ENCODE peak calls at places on chromosomes 7 and 10, in eight cellular contexts. E, B, M, W, K, N, Q and L are unnamed samples.

GRCh38 chr10:118251791-118252190 is 90.3 kb downstream of the FAM204A start:
- DNase-seq in E (peak), B (no peak), M (no peak), W (no peak), K (no peak), N (no peak), Q (no peak), L (peak)

GRCh38 chr7:79502151-79502550 is 48.7 kb upstream of the MAGI2 start:
- DNase-seq in E (no peak), B (no peak), M (no peak), W (no peak), K (no peak), N (no peak), Q (no peak), L (no peak)

GRCh38 chr10:100192350-100192749 is 6.5 kb upstream of the ERLIN1 start:
- DNase-seq in E (no peak), B (no peak), M (no peak), W (no peak), K (no peak), N (no peak), Q (peak), L (no peak)

GRCh38 chr10:521844-522243 is 167.6 kb downstream of the DIP2C start:
- DNase-seq in E (no peak), B (peak), M (no peak), W (no peak), K (no peak), N (no peak), Q (no peak), L (no peak)

GRCh38 chr7:98922392-98923107 is 44.2 kb downstream of the TRRAP start:
- DNase-seq in E (peak), B (peak), M (peak), W (no peak), K (peak), N (peak), Q (no peak), L (peak)

GRCh38 chr10:17003151-17003550 is 126.5 kb downstream of the CUBN start:
- DNase-seq in E (peak), B (no peak), M (peak), W (no peak), K (peak), N (peak), Q (no peak), L (peak)

GRCh38 chr7:108418941-108419340 is 37.3 kb downstream of the NRCAM start:
- DNase-seq in E (peak), B (no peak), M (peak), W (no peak), K (no peak), N (no peak), Q (no peak), L (peak)

GRCh38 chr10:30176182-30176581 is 116.8 kb upstream of the JCAD start:
- DNase-seq in E (peak), B (no peak), M (peak), W (no peak), K (no peak), N (peak), Q (no peak), L (peak)

DNA sequence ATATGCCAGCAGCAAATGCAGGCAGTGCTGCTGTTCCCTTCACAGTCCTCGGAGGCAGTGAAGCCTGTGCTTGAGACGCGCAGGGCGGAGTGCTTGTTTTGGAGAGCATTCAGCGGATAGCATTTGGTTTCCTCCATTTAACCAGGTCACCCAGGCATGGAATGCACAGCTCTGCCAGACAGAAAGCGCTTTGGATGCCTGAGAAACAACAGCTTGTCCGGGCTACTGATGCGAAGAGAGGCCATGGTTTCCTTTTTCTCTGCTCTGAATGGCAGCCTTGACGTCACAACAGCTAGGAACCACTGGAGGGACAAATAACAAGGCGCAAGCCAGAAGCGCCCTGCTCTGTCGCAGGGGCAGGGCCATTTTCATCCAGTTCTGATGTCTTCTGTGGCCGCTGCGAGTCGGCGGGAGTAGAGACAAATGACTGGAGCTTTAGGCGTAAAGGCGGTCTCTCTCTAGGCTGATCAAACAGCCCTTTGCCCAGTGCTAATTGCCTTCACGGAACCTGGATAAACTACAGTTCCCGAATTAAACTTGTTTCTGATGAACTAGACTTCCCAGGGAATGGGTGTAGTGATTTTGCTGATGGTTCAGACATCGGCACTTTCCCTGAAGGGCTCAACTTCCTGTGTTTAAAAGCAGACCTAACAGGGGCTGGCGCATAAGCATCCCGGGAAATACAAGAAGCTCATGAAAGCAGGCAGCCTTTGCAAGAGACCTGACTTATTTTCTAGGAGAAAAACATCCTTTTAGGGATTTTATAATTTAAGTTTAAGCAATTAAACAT is 187.6 kb upstream of the KLF14 start:
- DNase-seq in E (peak), B (no peak), M (peak), W (no peak), K (peak), N (peak), Q (no peak), L (peak)
- TF ChIP-seq CTCF in E (no peak), B (peak), M (no peak), W (no peak), K (no peak), N (no peak), Q (no peak), L (peak)

GRCh38 chr10:12530017-12530416 is 180.7 kb downstream of the CAMK1D start:
- DNase-seq in E (no peak), B (no peak), M (no peak), W (no peak), K (no peak), N (no peak), Q (no peak), L (no peak)

GRCh38 chr10:12533723-12534122 is 184.4 kb downstream of the CAMK1D start:
- DNase-seq in E (no peak), B (no peak), M (no peak), W (no peak), K (no peak), N (no peak), Q (no peak), L (no peak)

GRCh38 chr10:12533151-12533550 is 183.8 kb downstream of the CAMK1D start:
- DNase-seq in E (no peak), B (no peak), M (no peak), W (no peak), K (no peak), N (no peak), Q (no peak), L (peak)

GRCh38 chr10:12534824-12535223 is 185.5 kb downstream of the CAMK1D start:
- DNase-seq in E (no peak), B (peak), M (no peak), W (no peak), K (no peak), N (no peak), Q (no peak), L (no peak)

GRCh38 chr10:12531305-12531738 is 182.0 kb downstream of the CAMK1D start:
- DNase-seq in E (peak), B (no peak), M (peak), W (no peak), K (no peak), N (no peak), Q (peak), L (no peak)
- H3K4me3 ChIP-seq in E (no peak), B (no peak), M (no peak), W (no peak), K (no peak), N (no peak), Q (no peak), L (no peak)

GRCh38 chr10:12711344-12711708 is 290.2 kb downstream of the CCDC3 start:
- DNase-seq in E (no peak), B (no peak), M (no peak), W (no peak), K (no peak), N (no peak), Q (no peak), L (no peak)
- TF ChIP-seq CTCF in E (no peak), B (no peak), M (no peak), W (no peak), K (no peak), N (no peak), Q (no peak), L (no peak)

GRCh38 chr10:84195044-84195830 is 900 bp downstream of the CDHR1 start:
- DNase-seq in E (no peak), B (peak), M (no peak), W (no peak), K (no peak), N (no peak), Q (no peak), L (no peak)
- H3K4me3 ChIP-seq in E (no peak), B (no peak), M (peak), W (no peak), K (no peak), N (no peak), Q (peak), L (no peak)

DNA sequence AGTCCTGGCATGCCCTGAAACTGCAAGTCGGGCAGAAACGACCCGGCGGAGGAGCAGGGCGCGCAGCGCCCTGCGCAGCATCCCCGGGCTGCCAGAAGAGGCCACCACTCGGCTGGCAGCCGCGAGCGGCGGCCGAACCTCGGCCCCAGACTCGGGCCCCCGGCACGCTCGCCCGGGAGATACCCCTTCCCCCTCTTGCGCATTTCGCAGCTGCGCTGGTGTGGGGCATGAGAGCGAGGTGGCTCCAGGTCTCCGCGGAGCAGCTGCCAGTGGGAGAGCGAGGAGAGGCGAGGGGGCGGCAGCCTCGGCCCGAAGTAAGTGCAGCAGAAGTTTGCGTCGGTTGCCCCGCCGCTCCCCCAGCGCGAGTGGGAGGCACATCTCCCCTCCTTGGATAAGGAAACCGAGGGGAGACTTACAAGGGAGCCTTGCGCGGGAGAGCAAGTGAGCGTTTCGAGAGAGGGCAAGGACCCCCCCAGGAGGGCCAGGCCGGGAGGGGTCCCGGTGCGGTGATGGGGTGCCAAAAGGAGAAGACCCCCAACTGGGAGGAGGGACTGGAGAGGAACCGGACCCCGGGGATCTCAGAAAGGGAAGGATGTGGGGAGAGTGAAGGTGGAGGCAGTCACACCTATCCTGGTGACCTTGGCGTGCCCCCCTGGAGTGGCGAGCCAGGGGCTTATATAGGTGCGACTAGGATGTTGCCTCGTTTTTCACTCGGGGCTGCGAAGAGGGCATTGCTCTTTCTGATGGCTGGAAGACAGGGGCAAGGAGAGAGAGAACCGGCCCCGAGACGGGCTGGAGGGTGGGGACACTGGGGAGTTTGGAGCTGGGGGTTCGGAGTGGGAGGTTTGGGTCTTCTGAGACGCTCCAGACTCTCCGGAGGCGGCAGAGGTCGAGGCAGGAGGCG is 256.3 kb downstream of the OTUD1 start:
- DNase-seq in E (no peak), B (no peak), M (no peak), W (no peak), K (no peak), N (no peak), Q (no peak), L (no peak)
- TF ChIP-seq CTCF in E (no peak), B (no peak), M (no peak), W (no peak), K (no peak), N (no peak), Q (no peak), L (no peak)

GRCh38 chr7:70710011-70710480 is 421.9 kb upstream of the GALNT17 start:
- DNase-seq in E (peak), B (no peak), M (peak), W (no peak), K (peak), N (peak), Q (no peak), L (peak)
- H3K4me3 ChIP-seq in E (no peak), B (no peak), M (no peak), W (no peak), K (no peak), N (no peak), Q (no peak), L (no peak)

DNA sequence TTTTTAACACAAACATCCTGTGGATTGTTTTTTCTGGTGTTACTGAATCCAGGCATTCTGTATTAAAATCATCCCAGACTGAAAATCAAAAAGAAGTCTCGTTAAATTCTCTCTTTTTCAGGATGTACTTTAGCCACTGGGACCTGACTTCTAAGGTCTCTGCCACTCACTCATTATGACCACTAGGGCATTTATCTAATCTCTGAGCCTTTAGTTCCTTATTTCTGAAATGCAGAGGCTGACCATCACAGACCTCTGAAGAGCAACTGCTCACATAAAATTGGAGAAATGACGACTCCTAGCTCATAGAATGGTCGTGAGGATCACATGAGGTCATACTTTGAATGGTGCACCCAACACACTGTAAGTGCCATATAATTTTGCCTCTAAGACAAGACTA is 63.2 kb downstream of the KCNMA1 start:
- DNase-seq in E (no peak), B (no peak), M (no peak), W (no peak), K (no peak), N (no peak), Q (no peak), L (no peak)
- TF ChIP-seq CTCF in E (no peak), B (no peak), M (no peak), W (no peak), K (peak), N (no peak), Q (no peak), L (no peak)

GRCh38 chr7:151793991-151794507 is 82.9 kb downstream of the PRKAG2 start:
- DNase-seq in E (no peak), B (peak), M (no peak), W (no peak), K (no peak), N (no peak), Q (no peak), L (no peak)
- H3K4me3 ChIP-seq in E (no peak), B (no peak), M (no peak), W (no peak), K (no peak), N (no peak), Q (no peak), L (no peak)

GRCh38 chr7:50496541-50496940 is 46.4 kb upstream of the FIGNL1 start:
- DNase-seq in E (no peak), B (no peak), M (no peak), W (no peak), K (no peak), N (no peak), Q (no peak), L (no peak)

GRCh38 chr7:50491209-50491608 is 41.1 kb upstream of the FIGNL1 start:
- DNase-seq in E (no peak), B (no peak), M (no peak), W (no peak), K (no peak), N (no peak), Q (no peak), L (no peak)

GRCh38 chr7:50491943-50492342 is 41.8 kb upstream of the FIGNL1 start:
- DNase-seq in E (no peak), B (no peak), M (no peak), W (no peak), K (no peak), N (no peak), Q (no peak), L (no peak)

GRCh38 chr7:50495746-50496145 is 45.6 kb upstream of the FIGNL1 start:
- DNase-seq in E (no peak), B (no peak), M (peak), W (no peak), K (no peak), N (peak), Q (no peak), L (no peak)

GRCh38 chr7:50492770-50493519 is 42.8 kb upstream of the FIGNL1 start:
- DNase-seq in E (no peak), B (no peak), M (no peak), W (no peak), K (no peak), N (no peak), Q (no peak), L (no peak)
- TF ChIP-seq CTCF in E (no peak), B (no peak), M (no peak), W (no peak), K (no peak), N (no peak), Q (no peak), L (no peak)